ENCODE peak calls at places on chromosome 11, in nine cellular contexts. L is aorta, B is T-cell, P is stomach, K is bronchial epithelial cell, W is psoas muscle, D is amniotic stem cell, F is NCI-H1436 treated with DMSO at 0.1 percent for 48 hours, U is skeletal muscle cell. S is an unnamed sample.

GRCh38 chr11:133064152-133064877 is 468.0 kb downstream of the OPCML start:
- DNase-seq in L (peak; percentile 89), B (no peak), P (peak; percentile 66), K (no peak), W (peak; percentile 77), D (peak; percentile 56), F (no peak), U (no peak), S (peak; percentile 50)

GRCh38 chr11:66311965-66312548 is 4.8 kb downstream of the CD248 start:
- DNase-seq in L (peak; percentile 96), B (peak; percentile 98), P (peak; percentile 95), K (peak; percentile 89), W (peak; percentile 94), D (peak; percentile 87), F (peak; percentile 81), U (peak; percentile 81), S (peak; percentile 82)

GRCh38 chr11:72491001-72491400 is 56.7 kb upstream of the CLPB start:
- DNase-seq in L (no peak), B (no peak), P (no peak), K (no peak), W (no peak), D (no peak), F (no peak), U (no peak), S (no peak)

GRCh38 chr11:67031791-67032561 is 9.0 kb downstream of the SYT12 start:
- DNase-seq in L (no peak), B (no peak), P (no peak), K (no peak), W (no peak), D (no peak), F (no peak), U (no peak), S (peak; percentile 51)

GRCh38 chr11:63670077-63670737 is 969 bp downstream of the ATL3 start:
- DNase-seq in L (no peak), B (no peak), P (no peak), K (peak; percentile 42), W (no peak), D (no peak), F (no peak), U (no peak), S (no peak)

GRCh38 chr11:72471005-72471898 is 36.9 kb upstream of the CLPB start:
- DNase-seq in L (no peak), B (peak; percentile 32), P (peak; percentile 67), K (peak; percentile 60), W (peak; percentile 71), D (peak; percentile 20), F (no peak), U (peak; percentile 15), S (peak; percentile 76)

GRCh38 chr11:44530413-44531115 is 34.9 kb upstream of the CD82 start:
- DNase-seq in L (no peak), B (no peak), P (no peak), K (no peak), W (no peak), D (no peak), F (no peak), U (peak; percentile 27), S (peak; percentile 58)

GRCh38 chr11:68759991-68760390 is 8.7 kb upstream of the TESMIN start:
- DNase-seq in L (peak; percentile 75), B (no peak), P (no peak), K (no peak), W (no peak), D (no peak), F (no peak), U (no peak), S (no peak)

GRCh38 chr11:2569731-2570210 is 125.0 kb downstream of the KCNQ1 start:
- DNase-seq in L (peak; percentile 62), B (no peak), P (no peak), K (no peak), W (peak; percentile 43), D (no peak), F (no peak), U (no peak), S (no peak)

GRCh38 chr11:130992788-130993187 is 76.5 kb upstream of the SNX19 start:
- DNase-seq in L (no peak), B (no peak), P (no peak), K (no peak), W (no peak), D (no peak), F (no peak), U (no peak), S (no peak)

GRCh38 chr11:1223346-1224108 is 661 bp downstream of the MUC5B start:
- DNase-seq in L (peak; percentile 72), B (no peak), P (no peak), K (no peak), W (peak; percentile 48), D (no peak), F (no peak), U (no peak), S (no peak)

GRCh38 chr11:1534682-1535081 is 37.4 kb downstream of the DUSP8 start:
- DNase-seq in L (no peak), B (no peak), P (no peak), K (no peak), W (no peak), D (no peak), F (no peak), U (no peak), S (no peak)

GRCh38 chr11:16000065-16000464 is 356.3 kb downstream of the SOX6 start:
- DNase-seq in L (no peak), B (no peak), P (no peak), K (peak; percentile 71), W (no peak), D (peak; percentile 25), F (no peak), U (peak; percentile 64), S (no peak)

GRCh38 chr11:36672815-36673450 is 74.9 kb upstream of the RAG2 start:
- DNase-seq in L (no peak), B (no peak), P (no peak), K (peak; percentile 47), W (no peak), D (peak; percentile 16), F (no peak), U (peak; percentile 3), S (peak; percentile 60)

GRCh38 chr11:80987161-80987560 is 1546.3 kb upstream of the TENM4 start:
- DNase-seq in L (no peak), B (no peak), P (no peak), K (peak; percentile 56), W (no peak), D (no peak), F (no peak), U (no peak), S (no peak)